ENCODE peak calls at places on chromosomes 13 and 19, in four cellular contexts. P is lung, J is transverse colon, F is PC-3. H is an unnamed sample.

GRCh38 chr19:9958451-9958850 is 22.1 kb upstream of the OLFM2 start:
- DNase-seq in J (no peak), F (no peak), P (no peak), H (no peak)

GRCh38 chr13:40269086-40269485 is 397.4 kb downstream of the FOXO1 start:
- DNase-seq in P (no peak), F (no peak), J (no peak), H (no peak)

GRCh38 chr19:4115818-4116385 is 8.0 kb downstream of the MAP2K2 start:
- DNase-seq in J (no peak), P (no peak), F (no peak), H (peak)

GRCh38 chr19:18002347-18002850 is 5.6 kb upstream of the ARRDC2 start:
- DNase-seq in J (no peak), P (no peak), F (no peak), H (no peak)

GRCh38 chr19:6767357-6768235 is at the start of gene SH2D3A:
- DNase-seq in J (peak), P (peak), F (peak), H (peak)

GRCh38 chr19:3982701-3983541 is 2.3 kb downstream of the EEF2 start:
- DNase-seq in F (peak), J (no peak), P (no peak), H (no peak)

GRCh38 chr19:16118489-16119033 is 6.9 kb downstream of the RAB8A start:
- DNase-seq in F (no peak), J (peak), P (no peak), H (peak)

GRCh38 chr13:34300559-34300958 is 482.6 kb downstream of the RFC3 start:
- DNase-seq in J (no peak), F (no peak), P (no peak), H (no peak)

GRCh38 chr19:3114811-3115210 is 20.6 kb downstream of the GNA11 start:
- DNase-seq in P (no peak), F (no peak), J (no peak), H (no peak)

GRCh38 chr13:51806571-51806970 is 2.6 kb upstream of the DHRS12 start:
- DNase-seq in P (no peak), J (no peak), F (peak), H (no peak)

GRCh38 chr19:15260939-15261338 is 28.7 kb upstream of the EPHX3 start:
- DNase-seq in F (peak), P (no peak), J (no peak), H (no peak)

GRCh38 chr19:42942187-42942789 is 5.3 kb upstream of the PSG7 start:
- DNase-seq in J (no peak), F (peak), P (no peak), H (no peak)

GRCh38 chr13:92823059-92823458 is 403.5 kb upstream of the GPC6 start:
- DNase-seq in J (no peak), P (no peak), F (no peak), H (no peak)

GRCh38 chr13:51644649-51645048 is 60.4 kb downstream of the WDFY2 start:
- DNase-seq in F (peak), P (no peak), J (no peak), H (no peak)

GRCh38 chr13:41137951-41138350 is 5.3 kb upstream of the KBTBD6 start:
- DNase-seq in P (no peak), J (no peak), F (peak), H (no peak)

GRCh38 chr13:99694251-99694650 is 193.0 kb downstream of the TM9SF2 start:
- DNase-seq in F (no peak), P (no peak), J (no peak), H (no peak)

GRCh38 chr13:114161644-114162532 is 17.2 kb upstream of the CFAP97D2 start:
- DNase-seq in P (peak), J (peak), F (peak), H (peak)

GRCh38 chr19:14477417-14478112 is 2.4 kb upstream of the PTGER1 start:
- DNase-seq in F (no peak), J (no peak), P (no peak), H (no peak)

GRCh38 chr19:38869836-38870607 is 8.1 kb downstream of the RINL start:
- DNase-seq in J (peak), P (peak), F (no peak), H (peak)

GRCh38 chr13:30873519-30873918 is 32.6 kb upstream of the MEDAG start:
- DNase-seq in P (no peak), J (no peak), F (no peak), H (no peak)

GRCh38 chr19:4970558-4971423 is 1.9 kb downstream of the KDM4B start:
- DNase-seq in J (peak), P (no peak), F (peak), H (no peak)

GRCh38 chr19:3455393-3455955 is 24.9 kb downstream of the SMIM24 start:
- DNase-seq in J (no peak), F (no peak), P (no peak), H (no peak)

GRCh38 chr13:74246398-74246975 is 112.3 kb upstream of the KLF12 start:
- DNase-seq in F (no peak), P (no peak), J (no peak), H (no peak)

GRCh38 chr19:58568731-58569130 is 4.4 kb downstream of the MZF1 start:
- DNase-seq in P (no peak), J (peak), F (no peak), H (no peak)

GRCh38 chr19:5623397-5624153 is 692 bp downstream of the SAFB start:
- DNase-seq in P (no peak), F (no peak), J (peak), H (no peak)

GRCh38 chr19:4390862-4391693 is 9.3 kb downstream of the SH3GL1 start:
- DNase-seq in P (no peak), F (no peak), J (no peak), H (no peak)

GRCh38 chr13:60970736-60971135 is 444.9 kb downstream of the PCDH20 start:
- DNase-seq in F (no peak), J (no peak), P (no peak), H (no peak)

GRCh38 chr13:56586966-56587365 is 553.8 kb upstream of the PRR20A start:
- DNase-seq in J (no peak), F (no peak), P (no peak), H (no peak)

GRCh38 chr19:52492991-52493470 is 34.4 kb upstream of the ZNF808 start:
- DNase-seq in J (no peak), F (no peak), P (no peak), H (no peak)

GRCh38 chr13:73698859-73699258 is 435.3 kb downstream of the KLF12 start:
- DNase-seq in J (no peak), F (no peak), P (no peak), H (no peak)

GRCh38 chr19:44582581-44583265 is 30.6 kb upstream of the IGSF23 start:
- DNase-seq in F (peak), P (no peak), J (peak), H (no peak)
- TF ChIP-seq CTCF in F (peak), P (no peak), J (peak), H (no peak)

GRCh38 chr13:83780201-83780600 is 102.1 kb downstream of the SLITRK1 start:
- DNase-seq in P (no peak), J (no peak), F (peak), H (peak)
- TF ChIP-seq CTCF in P (no peak), J (no peak), F (peak), H (no peak)

GRCh38 chr13:66859078-66859477 is 371.1 kb downstream of the PCDH9 start:
- DNase-seq in P (no peak), J (no peak), F (no peak), H (no peak)
- TF ChIP-seq CTCF in P (no peak), J (no peak), F (no peak), H (no peak)

DNA sequence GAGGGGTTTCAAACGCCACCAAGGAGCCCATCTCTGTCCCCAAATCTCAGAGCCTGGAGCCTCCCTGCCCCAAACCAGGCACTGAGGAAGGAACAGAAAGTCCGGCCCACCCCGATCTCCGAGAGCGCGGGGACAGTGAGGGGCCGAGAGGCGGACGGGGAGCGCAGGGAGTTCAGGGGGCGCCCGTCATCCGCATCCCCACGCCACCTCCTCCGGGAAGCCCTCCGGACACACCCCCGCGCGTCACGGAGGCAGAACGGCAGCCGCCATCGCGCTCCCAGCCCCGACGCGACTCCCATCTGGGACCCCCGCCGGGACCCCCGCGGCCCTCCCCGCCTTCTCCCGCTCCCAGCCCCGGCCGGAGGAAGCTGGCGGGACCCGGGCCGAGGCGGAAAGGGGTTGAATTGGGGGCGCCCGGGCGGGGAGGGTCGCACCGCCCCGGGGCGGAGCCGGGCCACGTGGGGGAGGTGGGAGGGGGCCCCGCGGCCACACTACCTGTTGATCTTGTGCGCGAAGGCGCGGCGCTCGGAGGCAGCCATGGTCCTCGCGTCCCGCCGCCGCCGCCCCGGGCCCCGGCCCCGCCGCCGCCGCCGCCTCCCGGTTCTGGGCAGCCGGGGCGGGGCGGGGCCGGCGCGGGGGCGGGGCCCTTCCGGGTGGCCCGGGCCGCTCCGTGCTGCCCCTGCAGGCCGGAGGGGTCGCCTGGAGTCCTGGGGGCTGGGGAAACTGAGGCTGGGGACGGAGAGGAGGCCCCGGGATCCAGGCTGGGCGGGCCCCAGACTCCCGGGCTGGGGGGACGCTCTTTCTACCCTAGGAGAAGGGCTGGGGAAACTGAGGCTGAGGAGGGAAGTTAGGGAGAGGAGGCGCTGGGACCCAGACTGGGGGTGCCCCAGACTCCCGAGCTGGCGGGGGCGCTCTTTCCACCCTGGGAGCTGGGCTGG is at the start of gene DOCK6:
- DNase-seq in F (peak), P (no peak), J (peak), H (peak)
- TF ChIP-seq CTCF in F (peak), P (no peak), J (peak), H (peak)

GRCh38 chr13:113027095-113027494 is 58.1 kb downstream of the MCF2L start:
- DNase-seq in P (no peak), J (no peak), F (no peak), H (no peak)

GRCh38 chr13:113029061-113029445 is 60.0 kb downstream of the MCF2L start:
- DNase-seq in J (no peak), P (no peak), F (no peak), H (no peak)

GRCh38 chr13:113028336-113029060 is 59.5 kb downstream of the MCF2L start:
- DNase-seq in F (no peak), P (no peak), J (no peak), H (no peak)

GRCh38 chr13:113027566-113027965 is 58.6 kb downstream of the MCF2L start:
- DNase-seq in J (no peak), P (no peak), F (no peak), H (no peak)

GRCh38 chr13:113029487-113030258 is 60.7 kb downstream of the MCF2L start:
- DNase-seq in P (no peak), J (peak), F (peak), H (peak)
- TF ChIP-seq CTCF in P (peak), J (peak), F (peak), H (peak)

GRCh38 chr19:50870417-50871089 is 2.7 kb upstream of the KLK2 start:
- DNase-seq in F (no peak), P (no peak), J (no peak), H (no peak)
- TF ChIP-seq CTCF in F (no peak), P (no peak), J (no peak), H (no peak)

GRCh38 chr19:970695-971094 is 13.4 kb upstream of the WDR18 start:
- DNase-seq in F (no peak), J (no peak), P (no peak), H (no peak)
- TF ChIP-seq CTCF in F (peak), J (peak), P (no peak), H (peak)

DNA sequence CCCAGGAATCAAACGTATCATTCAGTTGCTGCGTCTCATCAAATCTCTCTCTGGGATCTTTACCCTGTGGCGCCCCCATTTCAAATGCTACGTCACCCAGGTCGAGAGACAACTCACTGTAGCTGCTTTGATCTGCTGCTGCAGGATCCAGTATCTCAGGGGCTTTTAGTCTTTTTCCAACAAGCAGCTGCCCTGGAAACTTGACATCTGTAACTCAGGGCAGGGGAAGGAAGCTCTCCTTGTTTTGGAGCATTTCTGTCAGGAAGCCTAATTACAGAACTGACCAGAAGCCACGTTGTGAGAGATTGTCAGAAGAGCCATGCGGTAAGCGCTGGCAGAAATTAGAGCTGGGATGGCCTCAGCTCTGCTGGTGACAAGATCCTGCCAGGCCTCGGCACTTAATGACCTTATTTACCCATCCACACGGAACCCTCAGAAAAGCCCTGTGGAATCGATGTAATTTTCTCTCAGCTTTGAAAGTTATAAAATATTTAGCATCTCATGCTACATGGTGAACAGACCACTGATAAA is 140.5 kb downstream of the STK24 start:
- DNase-seq in P (no peak), J (no peak), F (no peak), H (no peak)
- TF ChIP-seq CTCF in P (no peak), J (no peak), F (no peak), H (no peak)

H was measured in GM20000.